ENCODE peak calls at places on chromosomes 6 and 20, in four cellular contexts. R is PC-3, Z is vagina, J is cardiac muscle cell. F is an unnamed sample.

GRCh38 chr6:43708857-43709653 is 21.5 kb upstream of the MRPS18A start:
- DNase-seq in Z (no peak), R (no peak), J (peak), F (peak)

GRCh38 chr6:51959744-51960383 is 127.5 kb downstream of the PKHD1 start:
- DNase-seq in J (peak), R (peak), Z (no peak), F (peak)

GRCh38 chr6:21732731-21733130 is 139.2 kb downstream of the SOX4 start:
- DNase-seq in R (peak), Z (no peak), J (no peak), F (no peak)

GRCh38 chr20:63321148-63321831 is 28.3 kb downstream of the COL20A1 start:
- DNase-seq in J (peak), Z (no peak), R (peak), F (peak)

GRCh38 chr6:44045672-44046015 is 81.6 kb downstream of the MRPL14 start:
- DNase-seq in Z (no peak), J (no peak), R (no peak), F (no peak)

GRCh38 chr6:124294572-124294971 is 490.9 kb downstream of the NKAIN2 start:
- DNase-seq in Z (no peak), J (peak), R (peak), F (no peak)

GRCh38 chr6:104860221-104860620 is 502 bp upstream of the HACE1 start:
- DNase-seq in Z (no peak), R (no peak), J (no peak), F (no peak)

GRCh38 chr6:30841644-30842504 is 42.4 kb upstream of the DDR1 start:
- DNase-seq in Z (no peak), J (peak), R (no peak), F (no peak)

GRCh38 chr6:163705923-163706322 is 291.4 kb downstream of the QKI start:
- DNase-seq in R (no peak), Z (no peak), J (no peak), F (no peak)

GRCh38 chr6:163706688-163707087 is 292.2 kb downstream of the QKI start:
- DNase-seq in R (peak), J (no peak), Z (no peak), F (no peak)

GRCh38 chr6:163702736-163703135 is 288.2 kb downstream of the QKI start:
- DNase-seq in Z (no peak), J (no peak), R (no peak), F (no peak)

GRCh38 chr6:163707385-163708355 is 293.2 kb downstream of the QKI start:
- DNase-seq in R (no peak), J (no peak), Z (no peak), F (no peak)

DNA sequence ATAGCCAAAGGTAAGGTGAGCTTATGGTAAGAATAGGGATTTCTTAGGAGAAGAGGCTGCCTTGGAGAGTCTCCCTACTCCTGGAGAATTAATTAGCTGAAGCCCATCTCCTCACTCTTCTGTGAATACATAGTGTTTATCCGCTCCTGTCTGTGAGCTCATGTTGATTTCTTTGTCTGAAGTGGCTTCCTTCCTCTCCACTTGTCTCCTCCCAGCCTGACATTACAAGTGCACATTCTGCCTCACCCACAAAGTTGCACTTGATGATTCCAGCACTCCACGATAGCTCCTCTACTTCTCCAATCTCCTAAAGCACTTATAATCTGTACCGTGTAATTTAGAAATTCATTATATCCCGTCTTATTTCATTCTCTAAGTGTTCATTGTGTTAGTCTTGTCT is 287.2 kb downstream of the QKI start:
- DNase-seq in J (no peak), Z (no peak), R (no peak), F (no peak)
- H3K4me3 ChIP-seq in J (no peak), Z (no peak), R (no peak), F (no peak)

GRCh38 chr6:37306624-37307222 is 47.1 kb upstream of the RNF8 start:
- DNase-seq in R (no peak), J (no peak), Z (no peak), F (no peak)
- TF ChIP-seq CTCF in R (no peak), J (no peak), Z (no peak), F (no peak)

GRCh38 chr6:2634151-2634964 is 116.4 kb downstream of the MYLK4 start:
- DNase-seq in Z (peak), J (peak), R (peak), F (peak)

GRCh38 chr6:2632943-2633584 is 117.7 kb downstream of the MYLK4 start:
- DNase-seq in J (no peak), R (no peak), Z (peak), F (no peak)

GRCh38 chr6:2635911-2636310 is 114.8 kb downstream of the MYLK4 start:
- DNase-seq in R (no peak), J (no peak), Z (peak), F (no peak)

GRCh38 chr6:2632368-2632767 is 118.4 kb downstream of the MYLK4 start:
- DNase-seq in R (no peak), J (no peak), Z (no peak), F (no peak)

GRCh38 chr6:2633763-2634150 is 117.0 kb downstream of the MYLK4 start:
- DNase-seq in R (no peak), J (no peak), Z (peak), F (no peak)
- H3K4me3 ChIP-seq in R (peak), J (peak), Z (peak), F (peak)

DNA sequence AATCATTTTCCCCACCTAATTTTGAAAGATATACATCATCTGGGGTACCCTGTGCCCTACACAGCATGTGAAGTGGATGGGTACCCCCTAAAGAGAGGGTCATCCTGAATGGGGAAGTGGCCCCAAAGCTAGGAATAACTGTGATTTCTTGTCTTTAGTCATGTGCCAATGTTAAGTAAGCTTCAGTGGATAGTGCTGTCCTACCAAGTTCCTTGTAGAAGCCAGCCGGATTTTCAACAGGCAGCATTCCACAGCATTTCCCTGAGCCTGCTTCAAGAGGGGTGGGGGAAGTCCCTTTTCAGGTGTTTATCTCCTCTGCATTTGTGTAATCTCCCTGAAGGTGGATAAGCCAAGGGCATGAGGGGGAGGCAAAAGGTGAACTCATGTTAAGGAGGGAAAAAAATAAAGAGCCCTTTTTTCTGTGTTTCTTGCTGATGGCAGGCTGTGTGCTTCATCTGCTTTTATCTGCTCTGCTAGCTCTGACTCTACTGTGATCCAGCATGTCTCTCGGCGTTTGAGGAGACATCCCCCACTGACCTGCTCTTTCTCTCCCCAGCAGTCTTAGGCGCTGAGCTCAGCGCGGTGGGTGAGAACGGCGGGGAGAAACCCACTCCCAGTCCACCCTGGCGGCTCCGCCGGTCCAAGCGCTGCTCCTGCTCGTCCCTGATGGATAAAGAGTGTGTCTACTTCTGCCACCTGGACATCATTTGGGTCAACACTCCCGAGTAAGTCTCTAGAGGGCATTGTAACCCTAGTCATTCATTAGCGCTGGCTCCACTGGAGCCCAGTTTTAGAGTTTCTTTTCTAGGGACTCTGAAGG is 1.8 kb downstream of the EDN1 start:
- DNase-seq in R (peak), J (peak), Z (no peak), F (peak)
- TF ChIP-seq CTCF in R (peak), J (peak), Z (no peak), F (peak)

GRCh38 chr20:50286174-50286511 is 95.5 kb downstream of the CEBPB start:
- DNase-seq in J (no peak), Z (no peak), R (no peak), F (no peak)
- H3K4me3 ChIP-seq in J (no peak), Z (no peak), R (no peak), F (no peak)

F was measured in foreskin fibroblast.